ENCODE peak calls at places on chromosomes 6 and 20, in nine cellular contexts. One of them, this sample, is unnamed.

GRCh38 chr20:44600301-44600700 is 17.9 kb downstream of the PKIG start:
- DNase-seq in stimulated activated CD8-positive, alpha-beta memory T cell treated with anti-CD3 and anti-CD28 coated beads, Interleukin-7, amount 100 ng/mL, for 1 hour: no peak
- DNase-seq in caudate nucleus: no peak
- DNase-seq in NCI-H748 treated with DMSO at 0.1 percent for 48 hours: no peak
- DNase-seq in neuronal stem cell: no peak
- DNase-seq in stromal cell of bone marrow: no peak
- DNase-seq in fibroblast of lung: no peak
- DNase-seq in cardiac muscle cell: no peak
- DNase-seq in lung microvascular endothelial cell: no peak
- DNase-seq in this sample: no peak

GRCh38 chr6:139337830-139338229 is 36.6 kb downstream of the CITED2 start:
- DNase-seq in fibroblast of lung: peak; percentile 8
- DNase-seq in caudate nucleus: no peak
- DNase-seq in neuronal stem cell: no peak
- DNase-seq in cardiac muscle cell: no peak
- DNase-seq in NCI-H748 treated with DMSO at 0.1 percent for 48 hours: no peak
- DNase-seq in stromal cell of bone marrow: no peak
- DNase-seq in stimulated activated CD8-positive, alpha-beta memory T cell treated with anti-CD3 and anti-CD28 coated beads, Interleukin-7, amount 100 ng/mL, for 1 hour: no peak
- DNase-seq in lung microvascular endothelial cell: no peak
- DNase-seq in this sample: no peak

GRCh38 chr20:63911171-63911570 is 16.2 kb downstream of the DNAJC5 start:
- DNase-seq in fibroblast of lung: peak; percentile 39
- DNase-seq in caudate nucleus: no peak
- DNase-seq in NCI-H748 treated with DMSO at 0.1 percent for 48 hours: no peak
- DNase-seq in stimulated activated CD8-positive, alpha-beta memory T cell treated with anti-CD3 and anti-CD28 coated beads, Interleukin-7, amount 100 ng/mL, for 1 hour: no peak
- DNase-seq in lung microvascular endothelial cell: peak; percentile 35
- DNase-seq in cardiac muscle cell: no peak
- DNase-seq in neuronal stem cell: no peak
- DNase-seq in stromal cell of bone marrow: no peak
- DNase-seq in this sample: no peak

GRCh38 chr20:57308451-57309410 is 20.9 kb upstream of the SPO11 start:
- DNase-seq in stromal cell of bone marrow: no peak
- DNase-seq in stimulated activated CD8-positive, alpha-beta memory T cell treated with anti-CD3 and anti-CD28 coated beads, Interleukin-7, amount 100 ng/mL, for 1 hour: no peak
- DNase-seq in neuronal stem cell: no peak
- DNase-seq in fibroblast of lung: no peak
- DNase-seq in caudate nucleus: no peak
- DNase-seq in NCI-H748 treated with DMSO at 0.1 percent for 48 hours: no peak
- DNase-seq in cardiac muscle cell: no peak
- DNase-seq in lung microvascular endothelial cell: no peak
- DNase-seq in this sample: no peak

GRCh38 chr20:57211949-57212889 is 54.2 kb downstream of the BMP7 start:
- DNase-seq in cardiac muscle cell: peak; percentile 52
- DNase-seq in lung microvascular endothelial cell: no peak
- DNase-seq in stromal cell of bone marrow: peak; percentile 41
- DNase-seq in caudate nucleus: no peak
- DNase-seq in neuronal stem cell: peak; percentile 67
- DNase-seq in NCI-H748 treated with DMSO at 0.1 percent for 48 hours: no peak
- DNase-seq in stimulated activated CD8-positive, alpha-beta memory T cell treated with anti-CD3 and anti-CD28 coated beads, Interleukin-7, amount 100 ng/mL, for 1 hour: no peak
- DNase-seq in fibroblast of lung: peak; percentile 67
- DNase-seq in this sample: no peak

GRCh38 chr20:20364747-20365558 is 3.0 kb upstream of the INSM1 start:
- DNase-seq in NCI-H748 treated with DMSO at 0.1 percent for 48 hours: no peak
- DNase-seq in fibroblast of lung: no peak
- DNase-seq in neuronal stem cell: no peak
- DNase-seq in stromal cell of bone marrow: no peak
- DNase-seq in lung microvascular endothelial cell: no peak
- DNase-seq in stimulated activated CD8-positive, alpha-beta memory T cell treated with anti-CD3 and anti-CD28 coated beads, Interleukin-7, amount 100 ng/mL, for 1 hour: no peak
- DNase-seq in caudate nucleus: no peak
- DNase-seq in cardiac muscle cell: no peak
- DNase-seq in this sample: peak; percentile 79

GRCh38 chr6:29336269-29336668 is 32.4 kb downstream of the OR5V1 start:
- DNase-seq in NCI-H748 treated with DMSO at 0.1 percent for 48 hours: no peak
- DNase-seq in fibroblast of lung: no peak
- DNase-seq in cardiac muscle cell: no peak
- DNase-seq in neuronal stem cell: no peak
- DNase-seq in caudate nucleus: no peak
- DNase-seq in stromal cell of bone marrow: no peak
- DNase-seq in lung microvascular endothelial cell: no peak
- DNase-seq in stimulated activated CD8-positive, alpha-beta memory T cell treated with anti-CD3 and anti-CD28 coated beads, Interleukin-7, amount 100 ng/mL, for 1 hour: no peak
- DNase-seq in this sample: no peak

GRCh38 chr6:156617376-156617775 is 159.8 kb upstream of the ARID1B start:
- DNase-seq in lung microvascular endothelial cell: no peak
- DNase-seq in caudate nucleus: no peak
- DNase-seq in neuronal stem cell: no peak
- DNase-seq in cardiac muscle cell: peak; percentile 43
- DNase-seq in stimulated activated CD8-positive, alpha-beta memory T cell treated with anti-CD3 and anti-CD28 coated beads, Interleukin-7, amount 100 ng/mL, for 1 hour: no peak
- DNase-seq in fibroblast of lung: peak; percentile 42
- DNase-seq in NCI-H748 treated with DMSO at 0.1 percent for 48 hours: no peak
- DNase-seq in stromal cell of bone marrow: no peak
- DNase-seq in this sample: no peak

GRCh38 chr6:129345890-129346289 is 364.1 kb downstream of the ARHGAP18 start:
- DNase-seq in NCI-H748 treated with DMSO at 0.1 percent for 48 hours: no peak
- DNase-seq in fibroblast of lung: peak; percentile 73
- DNase-seq in neuronal stem cell: no peak
- DNase-seq in stimulated activated CD8-positive, alpha-beta memory T cell treated with anti-CD3 and anti-CD28 coated beads, Interleukin-7, amount 100 ng/mL, for 1 hour: no peak
- DNase-seq in stromal cell of bone marrow: peak; percentile 79
- DNase-seq in cardiac muscle cell: no peak
- DNase-seq in caudate nucleus: no peak
- DNase-seq in lung microvascular endothelial cell: no peak
- DNase-seq in this sample: no peak

GRCh38 chr20:58096880-58097813 is 131.3 kb downstream of the ANKRD60 start:
- DNase-seq in lung microvascular endothelial cell: no peak
- DNase-seq in stimulated activated CD8-positive, alpha-beta memory T cell treated with anti-CD3 and anti-CD28 coated beads, Interleukin-7, amount 100 ng/mL, for 1 hour: no peak
- DNase-seq in neuronal stem cell: no peak
- DNase-seq in fibroblast of lung: no peak
- DNase-seq in stromal cell of bone marrow: no peak
- DNase-seq in cardiac muscle cell: no peak
- DNase-seq in NCI-H748 treated with DMSO at 0.1 percent for 48 hours: no peak
- DNase-seq in caudate nucleus: no peak
- DNase-seq in this sample: no peak

GRCh38 chr6:12635813-12636212 is 80.8 kb upstream of the PHACTR1 start:
- DNase-seq in fibroblast of lung: no peak
- DNase-seq in stimulated activated CD8-positive, alpha-beta memory T cell treated with anti-CD3 and anti-CD28 coated beads, Interleukin-7, amount 100 ng/mL, for 1 hour: no peak
- DNase-seq in lung microvascular endothelial cell: no peak
- DNase-seq in cardiac muscle cell: peak; percentile 53
- DNase-seq in neuronal stem cell: no peak
- DNase-seq in stromal cell of bone marrow: no peak
- DNase-seq in NCI-H748 treated with DMSO at 0.1 percent for 48 hours: no peak
- DNase-seq in caudate nucleus: no peak
- DNase-seq in this sample: no peak

GRCh38 chr6:20069130-20069529 is 143.1 kb downstream of the MBOAT1 start:
- DNase-seq in stromal cell of bone marrow: no peak
- DNase-seq in cardiac muscle cell: no peak
- DNase-seq in neuronal stem cell: no peak
- DNase-seq in NCI-H748 treated with DMSO at 0.1 percent for 48 hours: peak; percentile 98
- DNase-seq in stimulated activated CD8-positive, alpha-beta memory T cell treated with anti-CD3 and anti-CD28 coated beads, Interleukin-7, amount 100 ng/mL, for 1 hour: no peak
- DNase-seq in lung microvascular endothelial cell: peak; percentile 36
- DNase-seq in fibroblast of lung: no peak
- DNase-seq in caudate nucleus: no peak
- DNase-seq in this sample: peak; percentile 87

GRCh38 chr20:62742979-62743776 is 34.5 kb downstream of the NTSR1 start:
- DNase-seq in fibroblast of lung: no peak
- DNase-seq in stimulated activated CD8-positive, alpha-beta memory T cell treated with anti-CD3 and anti-CD28 coated beads, Interleukin-7, amount 100 ng/mL, for 1 hour: no peak
- DNase-seq in NCI-H748 treated with DMSO at 0.1 percent for 48 hours: no peak
- DNase-seq in lung microvascular endothelial cell: no peak
- DNase-seq in neuronal stem cell: no peak
- DNase-seq in stromal cell of bone marrow: no peak
- DNase-seq in cardiac muscle cell: no peak
- DNase-seq in caudate nucleus: no peak
- DNase-seq in this sample: no peak

GRCh38 chr6:113414511-113414910 is 442.6 kb upstream of the MARCKS start:
- DNase-seq in neuronal stem cell: no peak
- DNase-seq in stimulated activated CD8-positive, alpha-beta memory T cell treated with anti-CD3 and anti-CD28 coated beads, Interleukin-7, amount 100 ng/mL, for 1 hour: no peak
- DNase-seq in fibroblast of lung: peak; percentile 82
- DNase-seq in caudate nucleus: no peak
- DNase-seq in NCI-H748 treated with DMSO at 0.1 percent for 48 hours: peak; percentile 20
- DNase-seq in cardiac muscle cell: peak; percentile 36
- DNase-seq in stromal cell of bone marrow: peak; percentile 78
- DNase-seq in lung microvascular endothelial cell: peak; percentile 72
- DNase-seq in this sample: peak; percentile 18

GRCh38 chr6:81451787-81452186 is 300.7 kb downstream of the TENT5A start:
- DNase-seq in stimulated activated CD8-positive, alpha-beta memory T cell treated with anti-CD3 and anti-CD28 coated beads, Interleukin-7, amount 100 ng/mL, for 1 hour: no peak
- DNase-seq in caudate nucleus: no peak
- DNase-seq in NCI-H748 treated with DMSO at 0.1 percent for 48 hours: peak; percentile 44
- DNase-seq in neuronal stem cell: peak; percentile 6
- DNase-seq in cardiac muscle cell: no peak
- DNase-seq in lung microvascular endothelial cell: no peak
- DNase-seq in fibroblast of lung: peak; percentile 84
- DNase-seq in stromal cell of bone marrow: peak; percentile 64
- DNase-seq in this sample: no peak

GRCh38 chr20:45047581-45048119 is 53.3 kb downstream of the KCNS1 start:
- DNase-seq in fibroblast of lung: no peak
- DNase-seq in lung microvascular endothelial cell: no peak
- DNase-seq in cardiac muscle cell: no peak
- DNase-seq in caudate nucleus: no peak
- DNase-seq in stimulated activated CD8-positive, alpha-beta memory T cell treated with anti-CD3 and anti-CD28 coated beads, Interleukin-7, amount 100 ng/mL, for 1 hour: no peak
- DNase-seq in neuronal stem cell: no peak
- DNase-seq in NCI-H748 treated with DMSO at 0.1 percent for 48 hours: no peak
- DNase-seq in stromal cell of bone marrow: no peak
- DNase-seq in this sample: no peak

GRCh38 chr20:8518878-8519277 is 386.8 kb downstream of the PLCB1 start:
- DNase-seq in stromal cell of bone marrow: no peak
- DNase-seq in caudate nucleus: no peak
- DNase-seq in neuronal stem cell: no peak
- DNase-seq in fibroblast of lung: no peak
- DNase-seq in NCI-H748 treated with DMSO at 0.1 percent for 48 hours: no peak
- DNase-seq in lung microvascular endothelial cell: no peak
- DNase-seq in stimulated activated CD8-positive, alpha-beta memory T cell treated with anti-CD3 and anti-CD28 coated beads, Interleukin-7, amount 100 ng/mL, for 1 hour: no peak
- DNase-seq in cardiac muscle cell: no peak
- DNase-seq in this sample: no peak

GRCh38 chr6:71965404-71965803 is 79.1 kb downstream of the RIMS1 start:
- DNase-seq in lung microvascular endothelial cell: no peak
- DNase-seq in cardiac muscle cell: no peak
- DNase-seq in NCI-H748 treated with DMSO at 0.1 percent for 48 hours: peak; percentile 65
- DNase-seq in stromal cell of bone marrow: no peak
- DNase-seq in caudate nucleus: no peak
- DNase-seq in stimulated activated CD8-positive, alpha-beta memory T cell treated with anti-CD3 and anti-CD28 coated beads, Interleukin-7, amount 100 ng/mL, for 1 hour: no peak
- DNase-seq in neuronal stem cell: no peak
- DNase-seq in fibroblast of lung: no peak
- DNase-seq in this sample: peak; percentile 51

GRCh38 chr6:22653980-22654610 is 84.7 kb downstream of the HDGFL1 start:
- DNase-seq in fibroblast of lung: no peak
- DNase-seq in cardiac muscle cell: no peak
- DNase-seq in stimulated activated CD8-positive, alpha-beta memory T cell treated with anti-CD3 and anti-CD28 coated beads, Interleukin-7, amount 100 ng/mL, for 1 hour: no peak
- DNase-seq in NCI-H748 treated with DMSO at 0.1 percent for 48 hours: no peak
- DNase-seq in caudate nucleus: no peak
- DNase-seq in neuronal stem cell: no peak
- DNase-seq in lung microvascular endothelial cell: no peak
- DNase-seq in stromal cell of bone marrow: no peak
- DNase-seq in this sample: no peak

GRCh38 chr6:110799655-110800054 is 15.6 kb downstream of the CDK19 start:
- DNase-seq in stimulated activated CD8-positive, alpha-beta memory T cell treated with anti-CD3 and anti-CD28 coated beads, Interleukin-7, amount 100 ng/mL, for 1 hour: no peak
- DNase-seq in NCI-H748 treated with DMSO at 0.1 percent for 48 hours: no peak
- DNase-seq in stromal cell of bone marrow: no peak
- DNase-seq in lung microvascular endothelial cell: no peak
- DNase-seq in neuronal stem cell: no peak
- DNase-seq in cardiac muscle cell: no peak
- DNase-seq in fibroblast of lung: no peak
- DNase-seq in caudate nucleus: no peak
- DNase-seq in this sample: no peak

GRCh38 chr6:9801255-9801757 is 613.6 kb downstream of the TFAP2A start:
- DNase-seq in fibroblast of lung: no peak
- DNase-seq in NCI-H748 treated with DMSO at 0.1 percent for 48 hours: no peak
- DNase-seq in neuronal stem cell: no peak
- DNase-seq in lung microvascular endothelial cell: no peak
- DNase-seq in cardiac muscle cell: no peak
- DNase-seq in caudate nucleus: no peak
- DNase-seq in stimulated activated CD8-positive, alpha-beta memory T cell treated with anti-CD3 and anti-CD28 coated beads, Interleukin-7, amount 100 ng/mL, for 1 hour: no peak
- DNase-seq in stromal cell of bone marrow: no peak
- DNase-seq in this sample: no peak

GRCh38 chr20:36273414-36274247 is 32.5 kb upstream of the DLGAP4 start:
- DNase-seq in NCI-H748 treated with DMSO at 0.1 percent for 48 hours: no peak
- DNase-seq in fibroblast of lung: peak; percentile 19
- DNase-seq in stromal cell of bone marrow: peak; percentile 1
- DNase-seq in neuronal stem cell: no peak
- DNase-seq in caudate nucleus: no peak
- DNase-seq in cardiac muscle cell: no peak
- DNase-seq in stimulated activated CD8-positive, alpha-beta memory T cell treated with anti-CD3 and anti-CD28 coated beads, Interleukin-7, amount 100 ng/mL, for 1 hour: no peak
- DNase-seq in lung microvascular endothelial cell: peak; percentile 57
- DNase-seq in this sample: no peak

GRCh38 chr6:132218063-132218696 is 183.1 kb downstream of the MOXD1 start:
- DNase-seq in neuronal stem cell: no peak
- DNase-seq in stromal cell of bone marrow: no peak
- DNase-seq in caudate nucleus: no peak
- DNase-seq in lung microvascular endothelial cell: peak; percentile 70
- DNase-seq in NCI-H748 treated with DMSO at 0.1 percent for 48 hours: peak; percentile 8
- DNase-seq in stimulated activated CD8-positive, alpha-beta memory T cell treated with anti-CD3 and anti-CD28 coated beads, Interleukin-7, amount 100 ng/mL, for 1 hour: no peak
- DNase-seq in cardiac muscle cell: peak; percentile 27
- DNase-seq in fibroblast of lung: peak; percentile 74
- DNase-seq in this sample: peak; percentile 27

This sample was measured in NCI-H1105.